ENCODE peak calls at places on chromosomes 13 and 19, in six cellular contexts. F is foreskin keratinocyte, K is pancreas, Z is left lung, L is GM23338, J is thoracic aorta. B is an unnamed sample.

GRCh38 chr19:38993271-38993670 is 17.7 kb upstream of the FBXO17 start:
- DNase-seq in F (peak), K (no peak), Z (no peak), L (no peak), J (no peak), B (no peak)

GRCh38 chr19:5949792-5950305 is 28.1 kb downstream of the RANBP3 start:
- DNase-seq in F (no peak), K (no peak), Z (peak), L (no peak), J (no peak), B (no peak)

GRCh38 chr13:77729502-77730221 is 32.2 kb downstream of the SLAIN1 start:
- DNase-seq in F (no peak), K (no peak), Z (no peak), L (no peak), J (no peak), B (no peak)

GRCh38 chr19:419721-420515 is 11.0 kb upstream of the C2CD4C start:
- DNase-seq in F (no peak), K (no peak), Z (peak), L (no peak), J (no peak), B (no peak)

GRCh38 chr19:3710265-3710812 is 2.2 kb downstream of the TJP3 start:
- DNase-seq in F (no peak), K (peak), Z (peak), L (peak), J (no peak), B (peak)

GRCh38 chr13:113034451-113035208 is 65.6 kb downstream of the MCF2L start:
- DNase-seq in F (no peak), K (peak), Z (peak), L (peak), J (no peak), B (no peak)

GRCh38 chr13:111422352-111422751 is 101.9 kb downstream of the TEX29 start:
- DNase-seq in F (no peak), K (no peak), Z (peak), L (no peak), J (no peak), B (no peak)

GRCh38 chr13:37403776-37404497 is 194.6 kb downstream of the POSTN start:
- DNase-seq in F (no peak), K (no peak), Z (no peak), L (no peak), J (no peak), B (no peak)

GRCh38 chr19:1360818-1361461 is 22.8 kb upstream of the NDUFS7 start:
- DNase-seq in F (no peak), K (peak), Z (no peak), L (no peak), J (no peak), B (peak)

GRCh38 chr19:16661480-16662034 is 618 bp downstream of the TMEM38A start:
- DNase-seq in F (no peak), K (peak), Z (peak), L (peak), J (peak), B (no peak)

GRCh38 chr13:29893438-29893837 is 43.0 kb upstream of the UBL3 start:
- DNase-seq in F (no peak), K (no peak), Z (no peak), L (no peak), J (no peak), B (no peak)

GRCh38 chr13:50073340-50073739 is 58.1 kb downstream of the KCNRG start:
- DNase-seq in F (no peak), K (no peak), Z (no peak), L (no peak), J (no peak), B (no peak)

GRCh38 chr19:2150794-2151338 is 500 bp downstream of the AP3D1 start:
- DNase-seq in F (no peak), K (peak), Z (peak), L (no peak), J (no peak), B (no peak)

GRCh38 chr13:110150384-110151091 is 156.4 kb downstream of the COL4A1 start:
- DNase-seq in F (no peak), K (no peak), Z (no peak), L (no peak), J (no peak), B (no peak)

GRCh38 chr19:42443944-42444398 is 1.2 kb upstream of the CXCL17 start:
- DNase-seq in F (no peak), K (peak), Z (no peak), L (no peak), J (no peak), B (no peak)

GRCh38 chr13:77002590-77003190 is 10.8 kb downstream of the CLN5 start:
- DNase-seq in F (no peak), K (no peak), Z (no peak), L (peak), J (no peak), B (no peak)

GRCh38 chr19:19711306-19711933 is 21.5 kb downstream of the ZNF14 start:
- DNase-seq in F (no peak), K (no peak), Z (no peak), L (peak), J (no peak), B (no peak)

GRCh38 chr19:35154535-35155406 is at the start of gene FXYD5:
- DNase-seq in F (no peak), K (no peak), Z (peak), L (peak), J (peak), B (no peak)

GRCh38 chr13:21113851-21114306 is 52.5 kb upstream of the LATS2 start:
- DNase-seq in F (no peak), K (no peak), Z (no peak), L (peak), J (no peak), B (no peak)

GRCh38 chr13:102309110-102309509 is 92.7 kb downstream of the FGF14 start:
- DNase-seq in F (no peak), K (no peak), Z (peak), L (no peak), J (no peak), B (no peak)

GRCh38 chr13:77429320-77430142 is 102.6 kb upstream of the MYCBP2 start:
- DNase-seq in F (no peak), K (no peak), Z (no peak), L (no peak), J (no peak), B (no peak)

GRCh38 chr19:54654447-54655321 is 8.1 kb upstream of the LILRB4 start:
- DNase-seq in F (no peak), K (no peak), Z (no peak), L (peak), J (no peak), B (no peak)

GRCh38 chr19:54653181-54653809 is 9.5 kb upstream of the LILRB4 start:
- DNase-seq in F (no peak), K (no peak), Z (no peak), L (peak), J (no peak), B (no peak)

GRCh38 chr19:54648129-54648528 is 14.7 kb upstream of the LILRB4 start:
- DNase-seq in F (no peak), K (no peak), Z (no peak), L (no peak), J (no peak), B (no peak)

GRCh38 chr19:54646331-54646841 is 16.1 kb downstream of the LILRB1 start:
- DNase-seq in F (no peak), K (no peak), Z (no peak), L (no peak), J (no peak), B (no peak)

GRCh38 chr19:54650108-54650666 is 12.6 kb upstream of the LILRB4 start:
- DNase-seq in F (no peak), K (no peak), Z (no peak), L (no peak), J (no peak), B (no peak)
- TF ChIP-seq CTCF in F (no peak), K (no peak), Z (no peak), L (no peak), J (no peak), B (no peak)

GRCh38 chr13:28819046-28819747 is 942 bp upstream of the MTUS2 start:
- DNase-seq in F (no peak), K (no peak), Z (no peak), L (peak), J (no peak), B (no peak)
- TF ChIP-seq CTCF in F (no peak), K (no peak), Z (no peak), L (peak), J (no peak), B (no peak)

GRCh38 chr13:44052843-44053607 is 173.3 kb downstream of the LACC1 start:
- DNase-seq in F (no peak), K (no peak), Z (peak), L (peak), J (peak), B (peak)
- TF ChIP-seq CTCF in F (no peak), K (no peak), Z (no peak), L (no peak), J (no peak), B (no peak)

GRCh38 chr19:43534305-43534612 is 1.3 kb downstream of the ZNF575 start:
- DNase-seq in F (no peak), K (no peak), Z (no peak), L (no peak), J (no peak), B (no peak)

GRCh38 chr19:43533546-43534304 is 737 bp downstream of the ZNF575 start:
- DNase-seq in F (peak), K (peak), Z (peak), L (peak), J (peak), B (peak)

GRCh38 chr19:43532962-43533545 is at the start of gene ZNF575:
- DNase-seq in F (peak), K (peak), Z (peak), L (peak), J (peak), B (peak)

GRCh38 chr19:43532571-43532961 is 422 bp upstream of the ZNF575 start:
- DNase-seq in F (no peak), K (peak), Z (peak), L (no peak), J (no peak), B (peak)

DNA sequence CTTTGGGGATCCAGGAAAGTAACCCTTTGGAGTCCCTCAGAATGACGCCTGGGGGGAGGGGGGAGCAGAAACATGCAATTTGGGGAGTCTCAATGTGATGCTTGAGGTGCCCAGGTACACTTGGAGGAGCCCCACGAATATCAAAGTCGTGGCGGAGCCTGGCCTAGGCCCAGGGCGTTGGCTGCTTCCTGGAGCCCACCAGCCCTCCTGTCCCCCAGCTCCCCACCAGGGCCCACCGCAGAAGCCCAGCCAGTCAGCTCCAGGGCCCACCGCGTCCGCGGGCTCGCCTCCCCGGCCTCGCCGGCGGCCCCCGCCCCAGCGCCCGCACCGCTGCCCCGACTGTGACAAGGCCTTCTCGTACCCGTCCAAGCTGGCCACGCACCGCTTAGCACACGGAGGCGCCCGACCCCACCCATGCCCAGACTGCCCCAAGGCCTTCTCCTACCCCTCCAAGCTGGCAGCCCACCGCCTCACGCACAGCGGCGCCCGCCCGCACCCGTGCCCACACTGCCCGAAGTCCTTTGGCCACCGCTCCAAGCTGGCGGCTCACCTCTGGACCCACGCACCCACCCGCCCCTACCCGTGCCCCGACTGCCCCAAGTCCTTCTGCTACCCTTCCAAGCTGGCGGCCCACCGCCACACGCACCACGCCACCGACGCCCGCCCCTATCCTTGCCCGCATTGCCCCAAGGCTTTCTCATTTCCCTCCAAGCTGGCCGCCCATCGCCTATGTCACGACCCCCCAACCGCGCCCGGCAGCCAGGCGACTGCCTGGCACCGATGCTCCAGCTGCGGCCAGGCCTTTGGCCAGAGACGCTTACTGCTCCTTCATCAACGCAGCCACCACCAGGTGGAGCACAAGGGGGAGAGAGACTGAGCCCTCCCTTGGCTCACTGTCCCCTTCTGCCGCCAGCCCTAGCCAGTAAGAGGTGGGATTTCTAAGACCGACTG is 2.1 kb downstream of the ZNF575 start:
- DNase-seq in F (no peak), K (peak), Z (peak), L (peak), J (peak), B (peak)
- TF ChIP-seq CTCF in F (peak), K (peak), Z (peak), L (peak), J (peak), B (peak)

DNA sequence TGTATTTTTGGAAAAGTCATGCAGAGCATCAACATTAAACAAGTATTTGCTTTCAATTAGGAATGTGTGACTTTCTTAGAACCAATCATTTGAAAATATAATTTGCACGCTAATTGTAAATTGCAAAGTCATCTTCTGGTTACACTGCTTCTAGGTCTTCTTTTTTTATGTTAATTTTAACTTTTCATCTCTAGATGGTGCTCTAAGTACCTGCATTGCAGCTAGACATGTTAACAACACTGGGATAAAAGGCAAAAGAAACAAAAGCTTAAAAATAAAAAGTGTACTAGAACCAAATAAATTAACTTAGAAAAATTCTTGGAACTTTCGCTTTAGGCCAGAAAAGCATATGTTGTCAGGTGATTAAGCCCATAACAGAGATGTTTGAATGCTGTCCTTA is 2758.2 kb downstream of the PCDH9 start:
- DNase-seq in F (peak), K (no peak), Z (no peak), L (peak), J (no peak), B (no peak)
- TF ChIP-seq CTCF in F (peak), K (no peak), Z (no peak), L (peak), J (peak), B (no peak)

DNA sequence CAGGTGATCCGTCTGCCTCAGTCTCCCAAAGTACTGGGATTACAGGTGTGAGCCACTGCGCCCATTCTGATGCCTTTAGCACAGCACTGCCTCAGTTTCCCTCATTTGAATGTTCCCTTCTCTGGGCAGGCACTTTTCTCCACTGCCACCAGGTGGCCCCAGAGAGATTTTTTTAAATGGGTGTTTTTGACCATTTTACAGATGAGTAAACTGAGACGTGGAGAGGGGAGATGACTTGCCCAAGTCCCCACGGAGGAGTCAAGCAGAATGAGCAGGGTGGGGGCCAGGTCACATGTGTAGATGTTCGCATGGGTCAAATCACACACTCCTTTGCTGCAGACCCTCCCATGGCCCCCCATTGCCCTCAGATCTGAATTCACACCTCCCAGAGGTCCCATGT is 3.2 kb upstream of the PDE4C start:
- DNase-seq in F (no peak), K (no peak), Z (no peak), L (peak), J (no peak), B (no peak)
- TF ChIP-seq CTCF in F (peak), K (no peak), Z (peak), L (peak), J (peak), B (no peak)

B was measured in breast epithelium.